ENCODE peak calls at places on chromosomes 2 and 18, in six cellular contexts. X is GM12878; A is kidney epithelial cell; S is CD8-positive, alpha-beta T cell; J is foreskin fibroblast; N is upper lobe of right lung. Z is an unnamed sample.

GRCh38 chr2:27753744-27754588 is 17.6 kb upstream of the MRPL33 start:
- DNase-seq in X (no peak), J (peak), A (no peak), S (peak), N (peak), Z (peak)

GRCh38 chr2:148667114-148667513 is 22.6 kb downstream of the EPC2 start:
- DNase-seq in S (no peak), N (no peak), X (no peak), A (no peak), J (no peak), Z (no peak)

GRCh38 chr18:58529714-58530354 is 99.1 kb downstream of the ALPK2 start:
- DNase-seq in A (no peak), X (no peak), N (no peak), S (peak), J (peak), Z (no peak)

GRCh38 chr2:36318547-36318946 is 37.0 kb upstream of the CRIM1 start:
- DNase-seq in X (no peak), J (peak), S (no peak), N (no peak), A (no peak), Z (no peak)

GRCh38 chr2:239821694-239822075 is 203.5 kb downstream of the NDUFA10 start:
- DNase-seq in X (no peak), N (peak), A (no peak), S (peak), J (no peak), Z (peak)

GRCh38 chr2:47810850-47811249 is 27.9 kb downstream of the MSH6 start:
- DNase-seq in J (no peak), A (no peak), X (no peak), S (no peak), N (no peak), Z (no peak)

GRCh38 chr18:23155537-23155936 is 20.3 kb downstream of the CABLES1 start:
- DNase-seq in S (no peak), N (no peak), X (no peak), A (no peak), J (peak), Z (no peak)

GRCh38 chr2:35347561-35347960 is 1008.0 kb upstream of the CRIM1 start:
- DNase-seq in A (no peak), N (no peak), J (no peak), S (no peak), X (no peak), Z (no peak)

GRCh38 chr2:132668986-132669853 is 785 bp downstream of the LYPD1 start:
- DNase-seq in N (peak), J (peak), A (no peak), X (no peak), S (no peak), Z (no peak)

GRCh38 chr2:172819943-172820342 is 84.3 kb downstream of the RAPGEF4 start:
- DNase-seq in X (no peak), S (no peak), N (no peak), A (no peak), J (no peak), Z (no peak)

GRCh38 chr2:236286866-236287545 is 22.8 kb upstream of the ASB18 start:
- DNase-seq in A (peak), X (no peak), S (no peak), J (no peak), N (no peak), Z (no peak)

GRCh38 chr2:239227661-239228371 is 173.0 kb downstream of the HDAC4 start:
- DNase-seq in X (no peak), J (peak), A (no peak), N (no peak), S (no peak), Z (no peak)

GRCh38 chr2:182622231-182622630 is 93.8 kb upstream of the DNAJC10 start:
- DNase-seq in J (no peak), X (no peak), A (no peak), N (no peak), S (no peak), Z (no peak)

GRCh38 chr2:231287696-231288095 is 89.3 kb downstream of the ARMC9 start:
- DNase-seq in J (no peak), A (no peak), X (no peak), N (no peak), S (no peak), Z (no peak)

GRCh38 chr18:8299054-8299708 is 310.1 kb upstream of the RAB12 start:
- DNase-seq in J (no peak), S (no peak), N (no peak), A (no peak), X (no peak), Z (no peak)

GRCh38 chr2:236748385-236748784 is 178.8 kb downstream of the ACKR3 start:
- DNase-seq in J (no peak), X (no peak), S (no peak), A (no peak), N (no peak), Z (peak)

GRCh38 chr2:120559401-120559800 is 176.3 kb upstream of the GLI2 start:
- DNase-seq in J (peak), X (no peak), N (no peak), A (peak), S (no peak), Z (no peak)

GRCh38 chr2:75098856-75099255 is 100.5 kb downstream of the TACR1 start:
- DNase-seq in J (peak), S (no peak), A (no peak), N (no peak), X (no peak), Z (no peak)

GRCh38 chr2:15311926-15312325 is 249.2 kb downstream of the NBAS start:
- DNase-seq in N (no peak), S (no peak), X (no peak), A (no peak), J (no peak), Z (no peak)

GRCh38 chr18:79896746-79897145 is 54.7 kb downstream of the SLC66A2 start:
- DNase-seq in S (no peak), J (no peak), N (no peak), A (no peak), X (no peak), Z (no peak)

GRCh38 chr2:167733750-167734149 is 513.6 kb downstream of the STK39 start:
- DNase-seq in N (no peak), X (no peak), S (no peak), A (no peak), J (peak), Z (no peak)

GRCh38 chr2:188845692-188846091 is 128.5 kb upstream of the COL3A1 start:
- DNase-seq in N (no peak), J (peak), X (no peak), S (no peak), A (no peak), Z (no peak)

GRCh38 chr2:40371525-40372277 is 80.2 kb downstream of the SLC8A1 start:
- DNase-seq in N (no peak), X (no peak), S (no peak), A (peak), J (peak), Z (no peak)

GRCh38 chr2:221203846-221204245 is 368.3 kb downstream of the EPHA4 start:
- DNase-seq in A (no peak), J (peak), S (no peak), N (no peak), X (no peak), Z (no peak)

GRCh38 chr2:12236136-12236834 is 480.5 kb upstream of the TRIB2 start:
- DNase-seq in N (no peak), S (no peak), J (no peak), A (no peak), X (no peak), Z (no peak)

GRCh38 chr2:237739101-237739500 is 59.5 kb upstream of the RBM44 start:
- DNase-seq in A (no peak), J (no peak), S (no peak), X (no peak), N (no peak), Z (no peak)

GRCh38 chr2:216163518-216163917 is 54.4 kb downstream of the XRCC5 start:
- DNase-seq in J (no peak), S (no peak), N (no peak), X (no peak), A (no peak), Z (no peak)

GRCh38 chr18:71022389-71022788 is 733.5 kb downstream of the SOCS6 start:
- DNase-seq in N (no peak), A (no peak), J (no peak), X (no peak), S (no peak), Z (no peak)

GRCh38 chr18:40109251-40110049 is 1845.6 kb upstream of the PIK3C3 start:
- DNase-seq in J (no peak), A (peak), X (no peak), N (no peak), S (no peak), Z (no peak)

DNA sequence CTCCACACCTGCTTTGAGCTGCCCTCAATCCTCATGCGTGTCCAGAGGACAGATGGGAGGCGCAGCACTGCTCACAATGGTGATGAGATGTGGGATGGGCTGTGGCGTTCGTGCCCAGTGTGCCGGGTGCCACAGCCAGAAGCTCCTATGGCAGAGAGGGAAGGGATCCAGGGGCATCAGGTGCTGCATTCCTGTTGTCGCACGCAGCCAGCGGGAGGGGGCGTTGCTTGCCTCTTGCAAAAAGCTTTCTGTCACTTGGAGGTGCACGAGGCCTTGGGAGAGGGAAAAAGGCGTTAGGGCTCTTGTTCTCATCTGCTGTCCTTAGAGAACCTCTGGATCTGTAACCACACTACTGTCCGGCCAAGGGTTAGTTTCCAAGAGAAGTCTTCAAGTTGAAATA is 29.2 kb upstream of the ALLC start:
- DNase-seq in S (peak), A (no peak), X (no peak), J (no peak), N (peak), Z (no peak)
- TF ChIP-seq CTCF in S (no peak), A (peak), X (no peak), J (no peak), N (no peak), Z (no peak)

DNA sequence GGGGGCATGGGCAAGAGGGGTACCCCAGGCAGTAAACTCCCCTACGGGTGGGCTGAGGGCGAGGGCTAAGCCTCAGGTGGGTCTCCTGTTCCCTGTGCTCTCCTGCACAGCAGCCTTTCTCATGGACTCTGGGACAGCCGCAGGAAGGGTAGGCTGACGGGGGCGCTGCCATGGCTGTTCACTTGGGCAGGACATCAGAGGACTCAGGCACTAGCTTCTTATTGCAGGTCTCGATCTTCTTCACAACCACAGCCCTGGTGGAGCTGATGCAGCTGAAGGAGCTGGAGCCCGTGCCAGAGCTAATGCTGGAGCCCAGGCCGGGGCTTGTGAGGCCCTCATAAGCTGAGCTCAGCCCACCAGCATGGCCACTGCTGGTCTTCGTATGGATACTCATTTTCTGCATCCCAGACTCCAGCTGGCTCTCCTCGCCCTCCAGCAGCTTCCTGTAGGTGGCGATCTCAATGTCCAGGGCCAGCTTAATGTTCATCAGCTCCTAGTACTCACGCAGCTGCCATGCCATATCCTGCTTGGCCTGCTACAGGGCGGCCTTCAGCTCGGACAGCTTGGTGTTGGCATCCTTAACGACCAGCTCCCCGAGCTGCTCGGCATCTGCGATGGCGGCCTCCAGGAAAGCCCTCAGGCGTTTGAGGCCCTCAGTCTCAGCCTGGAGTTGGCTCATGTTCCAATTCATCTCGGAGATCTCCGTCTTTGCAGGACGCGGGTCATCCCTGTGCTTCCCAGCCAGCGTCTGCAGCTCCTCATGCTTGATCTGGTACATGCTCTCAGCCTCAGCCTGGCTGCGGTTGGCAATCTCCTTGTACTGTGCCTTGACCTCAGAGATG is 359.8 kb upstream of the SETBP1 start:
- DNase-seq in N (no peak), A (no peak), J (no peak), S (no peak), X (no peak), Z (no peak)
- TF ChIP-seq CTCF in N (no peak), A (no peak), J (no peak), S (no peak), X (no peak), Z (no peak)

DNA sequence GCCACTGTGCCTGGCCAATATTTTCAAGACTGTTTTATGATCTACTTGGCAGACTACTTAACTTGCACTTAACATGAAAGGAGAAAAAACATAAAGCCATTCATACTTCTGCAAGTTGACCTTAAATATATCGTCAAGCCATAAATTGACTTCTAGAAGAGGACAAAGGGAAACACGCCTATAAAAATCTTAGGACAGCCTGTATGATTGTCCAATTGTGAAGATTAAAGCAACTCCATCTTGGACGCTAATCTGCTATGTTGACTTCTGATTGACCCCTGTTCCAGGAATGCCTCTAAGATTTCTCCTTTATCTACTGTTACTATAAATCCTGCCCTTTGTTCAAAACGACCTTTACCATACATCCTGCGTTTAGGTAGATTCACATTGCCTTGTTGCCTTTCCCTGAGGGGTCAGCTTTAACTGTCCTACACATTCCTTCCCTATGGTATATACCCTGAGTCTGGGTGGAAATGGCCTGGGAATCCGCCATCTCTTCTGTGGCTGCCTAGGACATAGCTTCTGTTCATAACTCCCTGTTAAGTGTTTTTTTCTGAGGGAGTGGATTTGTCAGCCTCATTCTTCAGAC is 40.2 kb upstream of the SLC35F5 start:
- DNase-seq in N (no peak), X (no peak), S (no peak), J (no peak), A (no peak), Z (no peak)
- TF ChIP-seq CTCF in N (no peak), X (no peak), S (no peak), J (no peak), A (no peak), Z (no peak)

GRCh38 chr2:184031402-184032147 is 566.8 kb upstream of the ZNF804A start:
- DNase-seq in J (no peak), S (no peak), X (no peak), N (no peak), A (no peak), Z (no peak)
- TF ChIP-seq CTCF in J (no peak), S (no peak), X (peak), N (no peak), A (no peak), Z (no peak)

DNA sequence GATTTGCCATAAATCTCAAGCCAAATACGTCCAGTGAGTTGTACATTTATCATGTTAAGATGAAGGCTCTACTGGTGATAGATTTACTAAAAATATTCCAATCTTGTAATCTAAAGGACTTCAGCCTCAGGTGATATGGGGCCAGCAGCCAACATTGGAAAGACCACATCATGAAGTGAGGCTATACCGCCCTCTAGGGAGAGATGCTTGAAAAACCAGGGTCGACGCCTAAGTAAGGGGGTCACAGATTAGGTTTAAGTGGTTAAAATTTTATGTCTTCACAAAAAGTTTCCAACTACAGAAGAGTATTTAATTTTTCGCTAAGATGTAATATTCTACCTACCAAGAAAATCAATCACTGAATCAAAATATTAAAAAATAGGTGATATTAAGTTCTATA is 33.3 kb downstream of the DOCK10 start:
- DNase-seq in N (no peak), X (no peak), S (no peak), J (no peak), A (no peak), Z (no peak)
- TF ChIP-seq CTCF in N (peak), X (peak), S (peak), J (peak), A (peak), Z (peak)

GRCh38 chr2:98444436-98445166 is at the start of gene INPP4A:
- DNase-seq in J (peak), N (peak), A (no peak), X (no peak), S (peak), Z (no peak)
- TF ChIP-seq CTCF in J (no peak), N (no peak), A (no peak), X (peak), S (no peak), Z (no peak)

GRCh38 chr2:54859416-54859815 is 136.0 kb downstream of the EML6 start:
- DNase-seq in A (no peak), S (no peak), N (no peak), X (no peak), J (no peak), Z (no peak)
- TF ChIP-seq CTCF in A (no peak), S (no peak), N (no peak), X (no peak), J (no peak), Z (no peak)

DNA sequence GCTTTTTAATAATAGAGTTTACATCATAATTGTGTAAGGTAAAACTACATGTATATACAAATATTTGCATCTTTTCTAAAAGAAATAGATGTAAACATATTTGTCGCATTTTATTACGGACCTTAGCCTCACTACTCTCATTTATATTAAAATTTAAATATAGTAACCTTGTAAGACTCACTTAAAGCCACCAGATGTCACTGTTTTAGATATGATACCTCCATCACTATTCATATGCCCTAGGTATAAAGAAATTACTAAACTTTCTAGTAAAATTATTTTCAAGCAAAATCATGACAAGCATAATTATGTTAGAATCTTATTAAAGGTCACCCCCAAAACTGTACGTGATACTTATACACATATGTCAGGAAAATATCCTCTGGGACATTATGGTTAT is 674.3 kb upstream of the REG3G start:
- DNase-seq in N (no peak), J (no peak), A (no peak), S (no peak), X (no peak), Z (no peak)
- TF ChIP-seq CTCF in N (peak), J (no peak), A (no peak), S (no peak), X (no peak), Z (no peak)

GRCh38 chr2:227378371-227378782 is 729 bp downstream of the TM4SF20 start:
- DNase-seq in A (no peak), X (no peak), S (no peak), N (no peak), J (peak), Z (no peak)

GRCh38 chr2:227374158-227374557 is 4.9 kb downstream of the TM4SF20 start:
- DNase-seq in N (no peak), X (no peak), J (no peak), A (no peak), S (no peak), Z (no peak)

GRCh38 chr2:227376911-227377396 is 2.2 kb downstream of the TM4SF20 start:
- DNase-seq in A (no peak), N (no peak), J (peak), S (no peak), X (no peak), Z (no peak)

GRCh38 chr2:227379095-227379494 is at the start of gene TM4SF20:
- DNase-seq in J (no peak), N (no peak), S (no peak), X (no peak), A (no peak), Z (no peak)

GRCh38 chr2:227377461-227378351 is 1.4 kb downstream of the TM4SF20 start:
- DNase-seq in A (no peak), S (no peak), J (no peak), N (no peak), X (no peak), Z (no peak)
- TF ChIP-seq CTCF in A (no peak), S (no peak), J (no peak), N (no peak), X (no peak), Z (peak)

DNA sequence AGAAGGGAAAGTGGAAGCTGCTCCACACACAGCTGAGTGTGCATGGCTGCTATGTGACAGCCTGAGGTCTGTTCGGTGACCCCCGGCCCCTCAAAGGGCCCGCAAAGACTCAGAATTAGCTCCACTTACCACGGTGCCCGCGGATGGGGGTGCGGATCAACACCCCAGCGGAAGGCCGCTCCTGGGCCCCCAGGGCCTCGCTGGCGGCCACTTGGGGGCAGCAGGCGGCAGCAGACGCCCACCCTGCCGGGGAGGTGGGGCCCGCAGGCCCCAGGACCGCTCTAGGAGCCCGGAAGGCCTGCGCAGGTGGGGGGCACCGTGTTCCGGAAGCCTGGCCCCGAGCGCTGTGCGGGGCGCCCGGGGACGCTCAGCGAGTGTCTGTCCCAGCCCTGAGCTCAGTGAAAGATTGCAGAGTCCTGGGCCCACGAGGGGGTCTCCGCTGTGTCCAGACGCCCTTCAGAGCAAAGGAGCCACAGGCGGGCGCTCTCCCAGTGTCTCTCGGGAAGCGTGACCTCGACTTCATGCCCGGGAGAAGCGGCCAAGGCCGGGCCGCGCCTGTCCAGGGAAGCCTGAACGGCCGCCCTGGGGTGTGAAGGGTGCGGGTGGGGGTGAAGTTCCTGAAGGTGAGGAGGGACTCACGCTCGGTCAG is 118.6 kb downstream of the VAPA start:
- DNase-seq in N (no peak), J (no peak), S (peak), X (no peak), A (no peak), Z (no peak)
- TF ChIP-seq CTCF in N (peak), J (no peak), S (no peak), X (no peak), A (peak), Z (peak)